ENCODE peak calls at places on chromosomes 11 and 22, in five cellular contexts. J is heart left ventricle, L is GM12865, R is NCI-H1105 treated with DMSO at 0.1 percent for 48 hours, Y is body of pancreas. K is an unnamed sample.

GRCh38 chr11:72769680-72770079 is 17.5 kb upstream of the ARAP1 start:
- DNase-seq in J (no peak), L (no peak), R (no peak), Y (no peak), K (no peak)

GRCh38 chr11:117959438-117960149 is 26.6 kb upstream of the IL10RA start:
- DNase-seq in J (no peak), L (no peak), R (no peak), Y (no peak), K (no peak)

GRCh38 chr11:72406536-72407507 is 27.5 kb downstream of the CLPB start:
- DNase-seq in J (no peak), L (no peak), R (no peak), Y (no peak), K (no peak)

GRCh38 chr11:33630936-33631748 is 69.5 kb downstream of the C11orf91 start:
- DNase-seq in J (no peak), L (no peak), R (no peak), Y (no peak), K (no peak)

GRCh38 chr22:33397381-33397907 is 339.3 kb upstream of the SYN3 start:
- DNase-seq in J (no peak), L (no peak), R (no peak), Y (no peak), K (no peak)

GRCh38 chr11:80239217-80239616 is 798.4 kb upstream of the TENM4 start:
- DNase-seq in J (no peak), L (no peak), R (no peak), Y (no peak), K (peak)

GRCh38 chr22:19176175-19176630 is 2.3 kb downstream of the SLC25A1 start:
- DNase-seq in J (no peak), L (no peak), R (no peak), Y (no peak), K (no peak)

GRCh38 chr22:31646186-31647019 is 15.6 kb downstream of the PISD start:
- DNase-seq in J (no peak), L (peak), R (no peak), Y (no peak), K (no peak)